ENCODE peak calls at places on chromosomes 6 and 20, in four cellular contexts. P, F, M and R are unnamed samples.

GRCh38 chr6:30092852-30093543 is 17.4 kb upstream of the RNF39 start:
- DNase-seq in P (no peak), F (no peak), M (no peak), R (no peak)

GRCh38 chr20:39880890-39881289 is 808.1 kb downstream of the MAFB start:
- DNase-seq in P (no peak), F (no peak), M (no peak), R (no peak)

GRCh38 chr6:108627692-108628565 is 67.2 kb downstream of the FOXO3 start:
- DNase-seq in P (no peak), F (no peak), M (no peak), R (no peak)

GRCh38 chr6:109051301-109051700 is 43.3 kb downstream of the SESN1 start:
- DNase-seq in P (no peak), F (no peak), M (no peak), R (no peak)

GRCh38 chr6:34022250-34022872 is 123.5 kb downstream of the GRM4 start:
- DNase-seq in P (no peak), F (no peak), M (no peak), R (no peak)

GRCh38 chr6:1597924-1598323 is 11.8 kb upstream of the FOXC1 start:
- DNase-seq in P (no peak), F (no peak), M (no peak), R (no peak)

GRCh38 chr6:25831532-25832306 is at the start of gene SLC17A1:
- DNase-seq in P (no peak), F (no peak), M (no peak), R (no peak)

GRCh38 chr6:107435798-107436197 is 23.6 kb downstream of the PDSS2 start:
- DNase-seq in P (no peak), F (no peak), M (no peak), R (no peak)

GRCh38 chr6:157711060-157711459 is 112.0 kb upstream of the SNX9 start:
- DNase-seq in P (no peak), F (no peak), M (no peak), R (no peak)

GRCh38 chr6:2900821-2901644 is 2.1 kb downstream of the SERPINB9 start:
- DNase-seq in P (no peak), F (no peak), M (no peak), R (no peak)

GRCh38 chr20:35768731-35769664 is 2.8 kb upstream of the PHF20 start:
- DNase-seq in P (peak), F (peak), M (peak), R (peak)

GRCh38 chr6:134373282-134373922 is 55.5 kb upstream of the SGK1 start:
- DNase-seq in P (no peak), F (peak), M (no peak), R (peak)

GRCh38 chr6:4274382-4275082 is 139.2 kb upstream of the ECI2 start:
- DNase-seq in P (no peak), F (no peak), M (peak), R (no peak)

GRCh38 chr6:154441995-154442310 is 68.5 kb downstream of the CNKSR3 start:
- DNase-seq in P (no peak), F (no peak), M (no peak), R (no peak)

GRCh38 chr6:146850238-146850896 is 251.6 kb downstream of the ADGB start:
- DNase-seq in P (no peak), F (no peak), M (no peak), R (no peak)

GRCh38 chr6:3382399-3383279 is 74.2 kb downstream of the SLC22A23 start:
- DNase-seq in P (no peak), F (no peak), M (no peak), R (no peak)

GRCh38 chr20:32474967-32475819 is 109.9 kb downstream of the NOL4L start:
- DNase-seq in P (peak), F (peak), M (peak), R (peak)

GRCh38 chr6:5334341-5334740 is 73.0 kb downstream of the FARS2 start:
- DNase-seq in P (no peak), F (no peak), M (no peak), R (no peak)

GRCh38 chr20:36817496-36817895 is 43.9 kb upstream of the DSN1 start:
- DNase-seq in P (no peak), F (no peak), M (no peak), R (no peak)

GRCh38 chr20:36812601-36813000 is 39.0 kb upstream of the DSN1 start:
- DNase-seq in P (no peak), F (no peak), M (no peak), R (no peak)

GRCh38 chr20:36815454-36816091 is 42.0 kb upstream of the DSN1 start:
- DNase-seq in P (no peak), F (no peak), M (no peak), R (no peak)

GRCh38 chr20:36818185-36818584 is 44.6 kb upstream of the DSN1 start:
- DNase-seq in P (no peak), F (no peak), M (no peak), R (no peak)

GRCh38 chr20:36813784-36814136 is 40.2 kb upstream of the DSN1 start:
- DNase-seq in P (no peak), F (no peak), M (no peak), R (no peak)
- TF ChIP-seq CTCF in P (no peak), F (no peak), M (no peak), R (no peak)

DNA sequence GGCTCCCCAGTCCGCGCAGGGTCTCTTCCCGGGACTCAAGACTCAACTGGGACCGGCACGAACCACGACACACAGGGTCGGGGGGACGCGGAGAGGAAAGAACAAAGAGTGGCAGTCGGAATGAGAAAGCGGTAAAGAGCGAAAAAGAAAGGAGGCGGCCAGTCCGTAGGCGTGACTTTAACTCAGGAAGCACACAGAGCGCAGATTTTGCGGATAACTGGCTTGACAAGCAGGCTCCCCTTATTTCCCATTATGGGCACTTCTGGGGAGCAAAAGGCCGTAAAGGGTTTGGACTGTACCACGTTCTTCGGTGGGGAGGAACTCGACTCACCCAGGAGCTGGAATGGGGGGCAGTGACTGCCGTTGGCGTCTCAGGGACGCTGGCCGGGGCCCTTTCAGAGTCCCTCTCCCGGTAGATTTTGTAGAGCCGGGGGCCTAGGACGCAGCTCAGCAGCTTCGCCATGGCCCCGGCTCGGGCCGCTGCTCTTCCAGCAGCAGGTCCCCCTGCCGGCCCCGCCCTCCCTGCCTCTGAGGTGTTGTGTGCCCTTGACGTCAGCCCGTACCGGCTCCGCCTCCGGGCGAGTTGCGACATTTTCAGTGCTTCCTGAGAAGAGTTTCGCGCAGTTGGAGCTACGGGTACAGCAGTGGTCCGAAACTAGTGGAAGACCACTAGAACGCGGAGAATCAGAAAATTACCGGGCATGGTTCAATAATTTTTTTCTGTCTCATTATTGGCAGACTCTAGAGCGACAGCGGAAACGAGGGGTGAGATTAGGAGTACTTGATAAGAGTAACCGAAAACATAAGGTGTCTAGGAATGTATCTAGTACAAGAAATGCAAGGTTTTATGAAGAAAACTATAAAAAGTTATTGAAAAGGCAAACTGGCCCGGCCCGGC is at the start of gene ABHD16A:
- DNase-seq in P (peak), F (peak), M (peak), R (peak)
- TF ChIP-seq CTCF in P (no peak), F (no peak), M (no peak), R (no peak)

GRCh38 chr6:87391334-87391733 is 16.4 kb upstream of the CFAP206 start:
- DNase-seq in P (peak), F (no peak), M (peak), R (no peak)
- TF ChIP-seq CTCF in P (peak), F (no peak), M (peak), R (no peak)

GRCh38 chr6:169960531-169960890 is 209.1 kb downstream of the ERMARD start:
- DNase-seq in P (no peak), F (no peak), M (no peak), R (no peak)

GRCh38 chr6:169960003-169960344 is 208.6 kb downstream of the ERMARD start:
- DNase-seq in P (no peak), F (no peak), M (no peak), R (no peak)

GRCh38 chr6:169960891-169961611 is 209.6 kb downstream of the ERMARD start:
- DNase-seq in P (no peak), F (no peak), M (no peak), R (no peak)

GRCh38 chr6:169958510-169958909 is 207.1 kb downstream of the ERMARD start:
- DNase-seq in P (no peak), F (no peak), M (no peak), R (no peak)

DNA sequence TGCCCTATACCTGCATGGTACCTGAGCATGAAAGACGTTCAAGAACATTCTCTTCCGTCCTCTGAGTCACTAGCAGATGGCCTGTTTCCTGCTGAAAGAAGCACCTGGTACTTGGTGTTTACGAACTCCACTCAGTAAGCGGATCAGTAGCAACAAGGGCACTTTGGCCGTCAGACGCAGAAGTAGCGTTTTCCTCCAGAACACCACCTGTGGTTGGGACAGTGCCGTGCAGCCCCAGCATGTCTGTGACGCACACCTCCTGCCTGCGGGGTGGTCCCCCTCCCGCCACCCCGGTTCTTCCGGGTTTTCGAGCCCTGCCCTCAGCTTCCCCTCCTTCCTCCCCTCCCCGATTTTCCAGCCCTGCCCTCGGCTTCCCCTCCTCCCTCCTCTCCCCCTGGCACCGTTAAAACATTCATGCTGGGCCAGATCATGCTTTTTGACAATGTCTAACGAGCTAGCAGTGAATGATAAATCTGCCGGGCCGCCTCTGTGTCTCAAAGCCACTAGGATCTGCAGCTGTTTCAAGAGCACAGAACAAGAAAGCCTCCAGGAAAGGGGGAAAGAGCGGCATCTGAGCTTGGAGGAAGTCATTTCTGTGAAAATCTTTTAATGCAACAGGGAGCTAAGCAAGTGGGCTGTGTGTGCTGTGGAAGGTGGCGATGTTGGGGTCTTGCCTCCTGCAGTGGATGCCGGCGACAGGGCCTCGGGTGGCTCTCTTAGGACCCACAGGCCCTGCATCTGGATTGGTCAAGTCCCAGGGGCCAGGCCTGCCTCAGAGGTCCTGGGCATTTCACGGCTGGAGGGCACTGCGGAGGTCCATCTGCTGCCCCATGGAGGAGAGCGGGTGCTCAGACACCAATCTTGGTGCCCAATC is 207.9 kb downstream of the ERMARD start:
- DNase-seq in P (no peak), F (peak), M (no peak), R (peak)
- TF ChIP-seq CTCF in P (no peak), F (no peak), M (no peak), R (no peak)

GRCh38 chr20:38725959-38726848 is 1.9 kb downstream of the SLC32A1 start:
- DNase-seq in P (peak), F (no peak), M (peak), R (no peak)

GRCh38 chr20:38727602-38728236 is 3.4 kb downstream of the SLC32A1 start:
- DNase-seq in P (no peak), F (no peak), M (no peak), R (no peak)

GRCh38 chr20:38728237-38728761 is 4.0 kb downstream of the SLC32A1 start:
- DNase-seq in P (peak), F (no peak), M (no peak), R (no peak)

GRCh38 chr20:38725458-38725958 is 1.2 kb downstream of the SLC32A1 start:
- DNase-seq in P (no peak), F (no peak), M (no peak), R (no peak)

GRCh38 chr20:38726849-38727601 is 2.7 kb downstream of the SLC32A1 start:
- DNase-seq in P (peak), F (no peak), M (peak), R (no peak)
- TF ChIP-seq CTCF in P (peak), F (no peak), M (peak), R (no peak)

GRCh38 chr6:35483490-35483889 is 13.4 kb downstream of the TEAD3 start:
- DNase-seq in P (no peak), F (no peak), M (no peak), R (no peak)
- TF ChIP-seq CTCF in P (no peak), F (no peak), M (no peak), R (no peak)